ENCODE peak calls at places on chromosomes 4 and X, in five cellular contexts. One of them, this sample, is unnamed.

GRCh38 chr4:10117424-10118354 is 1.1 kb upstream of the WDR1 start:
- DNase-seq in nephron progenitor cell: no peak
- DNase-seq in H1: peak
- DNase-seq in suprapubic skin: no peak
- DNase-seq in activated B cell treated with CpG ODN at 0.5 μM for 24 hours: peak
- DNase-seq in this sample: no peak

GRCh38 chr4:8504279-8505007 is 63.9 kb downstream of the TRMT44 start:
- DNase-seq in nephron progenitor cell: no peak
- DNase-seq in H1: no peak
- DNase-seq in suprapubic skin: no peak
- DNase-seq in activated B cell treated with CpG ODN at 0.5 μM for 24 hours: no peak
- DNase-seq in this sample: no peak

GRCh38 chr4:184102927-184103326 is 114.7 kb downstream of the ENPP6 start:
- DNase-seq in nephron progenitor cell: no peak
- DNase-seq in H1: no peak
- DNase-seq in suprapubic skin: no peak
- DNase-seq in activated B cell treated with CpG ODN at 0.5 μM for 24 hours: no peak
- DNase-seq in this sample: no peak

GRCh38 chr4:101400096-101400495 is 52.8 kb upstream of the PPP3CA start:
- DNase-seq in nephron progenitor cell: no peak
- DNase-seq in H1: no peak
- DNase-seq in suprapubic skin: no peak
- DNase-seq in activated B cell treated with CpG ODN at 0.5 μM for 24 hours: no peak
- DNase-seq in this sample: no peak

GRCh38 chrX:143082537-143082936 is 56.8 kb downstream of the SPANXN4 start:
- DNase-seq in nephron progenitor cell: no peak
- DNase-seq in H1: no peak
- DNase-seq in suprapubic skin: no peak
- DNase-seq in activated B cell treated with CpG ODN at 0.5 μM for 24 hours: no peak
- DNase-seq in this sample: no peak

GRCh38 chr4:38461342-38461741 is 202.7 kb upstream of the KLF3 start:
- DNase-seq in nephron progenitor cell: no peak
- DNase-seq in H1: no peak
- DNase-seq in suprapubic skin: no peak
- DNase-seq in activated B cell treated with CpG ODN at 0.5 μM for 24 hours: no peak
- DNase-seq in this sample: no peak

GRCh38 chr4:1010522-1011021 is 854 bp upstream of the FGFRL1 start:
- DNase-seq in nephron progenitor cell: no peak
- DNase-seq in H1: no peak
- DNase-seq in suprapubic skin: no peak
- DNase-seq in activated B cell treated with CpG ODN at 0.5 μM for 24 hours: peak
- DNase-seq in this sample: no peak

GRCh38 chr4:73068496-73069337 is 799 bp downstream of the COX18 start:
- DNase-seq in nephron progenitor cell: no peak
- DNase-seq in H1: no peak
- DNase-seq in suprapubic skin: no peak
- DNase-seq in activated B cell treated with CpG ODN at 0.5 μM for 24 hours: no peak
- DNase-seq in this sample: no peak

GRCh38 chr4:78747328-78747946 is 28.7 kb upstream of the BMP2K start:
- DNase-seq in nephron progenitor cell: no peak
- DNase-seq in H1: no peak
- DNase-seq in suprapubic skin: no peak
- DNase-seq in activated B cell treated with CpG ODN at 0.5 μM for 24 hours: no peak
- DNase-seq in this sample: no peak

GRCh38 chrX:28498658-28499057 is 88.6 kb upstream of the IL1RAPL1 start:
- DNase-seq in nephron progenitor cell: no peak
- DNase-seq in H1: no peak
- DNase-seq in suprapubic skin: no peak
- DNase-seq in activated B cell treated with CpG ODN at 0.5 μM for 24 hours: no peak
- DNase-seq in this sample: no peak

GRCh38 chrX:153347530-153347929 is 13.6 kb downstream of the ZNF275 start:
- DNase-seq in nephron progenitor cell: no peak
- DNase-seq in H1: no peak
- DNase-seq in suprapubic skin: no peak
- DNase-seq in activated B cell treated with CpG ODN at 0.5 μM for 24 hours: no peak
- DNase-seq in this sample: no peak

GRCh38 chr4:2159931-2160330 is 82.0 kb downstream of the HAUS3 start:
- DNase-seq in nephron progenitor cell: no peak
- DNase-seq in H1: no peak
- DNase-seq in suprapubic skin: no peak
- DNase-seq in activated B cell treated with CpG ODN at 0.5 μM for 24 hours: no peak
- DNase-seq in this sample: no peak

GRCh38 chrX:130055899-130056298 is 54.4 kb downstream of the ELF4 start:
- DNase-seq in nephron progenitor cell: no peak
- DNase-seq in H1: no peak
- DNase-seq in suprapubic skin: no peak
- DNase-seq in activated B cell treated with CpG ODN at 0.5 μM for 24 hours: no peak
- DNase-seq in this sample: no peak

GRCh38 chr4:109067509-109068205 is 234.8 kb downstream of the COL25A1 start:
- DNase-seq in nephron progenitor cell: no peak
- DNase-seq in H1: no peak
- DNase-seq in suprapubic skin: no peak
- DNase-seq in activated B cell treated with CpG ODN at 0.5 μM for 24 hours: no peak
- DNase-seq in this sample: no peak

GRCh38 chr4:100042235-100042634 is 92.2 kb upstream of the H2AZ1 start:
- DNase-seq in nephron progenitor cell: no peak
- DNase-seq in H1: no peak
- DNase-seq in suprapubic skin: no peak
- DNase-seq in activated B cell treated with CpG ODN at 0.5 μM for 24 hours: no peak
- DNase-seq in this sample: no peak

GRCh38 chr4:147360301-147360700 is 120.6 kb upstream of the EDNRA start:
- DNase-seq in nephron progenitor cell: no peak
- DNase-seq in H1: no peak
- DNase-seq in suprapubic skin: no peak
- DNase-seq in activated B cell treated with CpG ODN at 0.5 μM for 24 hours: no peak
- DNase-seq in this sample: no peak

GRCh38 chrX:108712886-108713285 is 23.5 kb downstream of the IRS4 start:
- DNase-seq in nephron progenitor cell: no peak
- DNase-seq in H1: no peak
- DNase-seq in suprapubic skin: no peak
- DNase-seq in activated B cell treated with CpG ODN at 0.5 μM for 24 hours: no peak
- DNase-seq in this sample: no peak

GRCh38 chr4:36722986-36723385 is 441.6 kb downstream of the DTHD1 start:
- DNase-seq in nephron progenitor cell: no peak
- DNase-seq in H1: no peak
- DNase-seq in suprapubic skin: no peak
- DNase-seq in activated B cell treated with CpG ODN at 0.5 μM for 24 hours: no peak
- DNase-seq in this sample: no peak

GRCh38 chr4:186669159-186669720 is 54.4 kb downstream of the FAT1 start:
- DNase-seq in nephron progenitor cell: no peak
- DNase-seq in H1: peak
- DNase-seq in suprapubic skin: no peak
- DNase-seq in activated B cell treated with CpG ODN at 0.5 μM for 24 hours: no peak
- DNase-seq in this sample: no peak
- TF ChIP-seq CTCF in nephron progenitor cell: peak
- TF ChIP-seq CTCF in H1: no peak
- TF ChIP-seq CTCF in suprapubic skin: peak
- TF ChIP-seq CTCF in activated B cell treated with CpG ODN at 0.5 μM for 24 hours: no peak
- TF ChIP-seq CTCF in this sample: no peak

GRCh38 chrX:115957862-115958490 is 212.6 kb upstream of the AGTR2 start:
- DNase-seq in nephron progenitor cell: no peak
- DNase-seq in H1: no peak
- DNase-seq in suprapubic skin: no peak
- DNase-seq in activated B cell treated with CpG ODN at 0.5 μM for 24 hours: no peak
- DNase-seq in this sample: no peak
- TF ChIP-seq CTCF in nephron progenitor cell: no peak
- TF ChIP-seq CTCF in H1: peak
- TF ChIP-seq CTCF in suprapubic skin: no peak
- TF ChIP-seq CTCF in activated B cell treated with CpG ODN at 0.5 μM for 24 hours: no peak
- TF ChIP-seq CTCF in this sample: no peak

GRCh38 chrX:72294497-72294896 is 11.2 kb downstream of the CITED1 start:
- DNase-seq in nephron progenitor cell: no peak
- DNase-seq in H1: no peak
- DNase-seq in suprapubic skin: no peak
- DNase-seq in activated B cell treated with CpG ODN at 0.5 μM for 24 hours: no peak
- DNase-seq in this sample: no peak
- TF ChIP-seq CTCF in nephron progenitor cell: peak
- TF ChIP-seq CTCF in H1: no peak
- TF ChIP-seq CTCF in suprapubic skin: no peak
- TF ChIP-seq CTCF in activated B cell treated with CpG ODN at 0.5 μM for 24 hours: no peak
- TF ChIP-seq CTCF in this sample: no peak

GRCh38 chr4:105662935-105663675 is 45.4 kb downstream of the INTS12 start:
- DNase-seq in nephron progenitor cell: no peak
- DNase-seq in H1: no peak
- DNase-seq in suprapubic skin: no peak
- DNase-seq in activated B cell treated with CpG ODN at 0.5 μM for 24 hours: no peak
- DNase-seq in this sample: no peak
- TF ChIP-seq CTCF in nephron progenitor cell: no peak
- TF ChIP-seq CTCF in H1: no peak
- TF ChIP-seq CTCF in suprapubic skin: no peak
- TF ChIP-seq CTCF in activated B cell treated with CpG ODN at 0.5 μM for 24 hours: no peak
- TF ChIP-seq CTCF in this sample: no peak